ENCODE peak calls at places on chromosomes 3 and 15, in six cellular contexts. Z, H, P, S, F and Q are unnamed samples.

GRCh38 chr3:50573566-50574279 is 4.4 kb downstream of the HEMK1 start:
- DNase-seq in F (no peak), P (no peak), H (no peak), Z (no peak), S (no peak), Q (no peak)

GRCh38 chr3:192571197-192571791 is 156.0 kb downstream of the FGF12 start:
- DNase-seq in S (peak; percentile 36), H (peak; percentile 44), F (no peak), P (peak; percentile 71), Z (no peak), Q (peak; percentile 72)

GRCh38 chr3:162390891-162391290 is 894.3 kb downstream of the OTOL1 start:
- DNase-seq in H (no peak), Z (no peak), F (no peak), S (no peak), P (no peak), Q (no peak)

GRCh38 chr3:170999737-171000242 is 26.7 kb downstream of the SLC2A2 start:
- DNase-seq in S (no peak), H (no peak), P (peak; percentile 64), Z (no peak), F (peak; percentile 52), Q (no peak)

GRCh38 chr15:31453558-31454318 is 127.1 kb downstream of the KLF13 start:
- DNase-seq in Z (no peak), P (no peak), S (no peak), H (no peak), F (no peak), Q (peak; percentile 53)

GRCh38 chr15:23877502-23878412 is 190.7 kb upstream of the NDN start:
- DNase-seq in P (peak; percentile 80), Z (peak; percentile 81), S (peak; percentile 79), H (no peak), F (peak; percentile 50), Q (no peak)

GRCh38 chr3:59334585-59334984 is 284.8 kb upstream of the CFAP20DC start:
- DNase-seq in H (no peak), S (no peak), F (no peak), P (no peak), Z (no peak), Q (no peak)

GRCh38 chr3:48759071-48759470 is 42.0 kb upstream of the IP6K2 start:
- DNase-seq in F (no peak), S (no peak), H (no peak), Z (no peak), P (no peak), Q (no peak)

GRCh38 chr3:98151241-98151640 is 4.0 kb downstream of the OR5H14 start:
- DNase-seq in Z (no peak), P (no peak), S (no peak), H (no peak), F (no peak), Q (no peak)

GRCh38 chr3:12178091-12178820 is 19.5 kb upstream of the TIMP4 start:
- DNase-seq in F (no peak), S (no peak), H (peak; percentile 64), Z (no peak), P (peak; percentile 31), Q (no peak)

GRCh38 chr15:82051664-82052063 is 5.8 kb upstream of the MEX3B start:
- DNase-seq in H (no peak), Z (no peak), S (no peak), F (no peak), P (no peak), Q (no peak)

GRCh38 chr3:3200632-3201212 is 21.2 kb upstream of the CRBN start:
- DNase-seq in S (peak; percentile 30), F (peak; percentile 71), H (no peak), P (peak; percentile 64), Z (peak; percentile 85), Q (no peak)

GRCh38 chr3:149442845-149443544 is 31.5 kb upstream of the TM4SF4 start:
- DNase-seq in Z (no peak), P (no peak), S (no peak), H (no peak), F (no peak), Q (no peak)
- TF ChIP-seq CTCF in Z (no peak), P (no peak), S (no peak), H (no peak), F (no peak), Q (no peak)

DNA sequence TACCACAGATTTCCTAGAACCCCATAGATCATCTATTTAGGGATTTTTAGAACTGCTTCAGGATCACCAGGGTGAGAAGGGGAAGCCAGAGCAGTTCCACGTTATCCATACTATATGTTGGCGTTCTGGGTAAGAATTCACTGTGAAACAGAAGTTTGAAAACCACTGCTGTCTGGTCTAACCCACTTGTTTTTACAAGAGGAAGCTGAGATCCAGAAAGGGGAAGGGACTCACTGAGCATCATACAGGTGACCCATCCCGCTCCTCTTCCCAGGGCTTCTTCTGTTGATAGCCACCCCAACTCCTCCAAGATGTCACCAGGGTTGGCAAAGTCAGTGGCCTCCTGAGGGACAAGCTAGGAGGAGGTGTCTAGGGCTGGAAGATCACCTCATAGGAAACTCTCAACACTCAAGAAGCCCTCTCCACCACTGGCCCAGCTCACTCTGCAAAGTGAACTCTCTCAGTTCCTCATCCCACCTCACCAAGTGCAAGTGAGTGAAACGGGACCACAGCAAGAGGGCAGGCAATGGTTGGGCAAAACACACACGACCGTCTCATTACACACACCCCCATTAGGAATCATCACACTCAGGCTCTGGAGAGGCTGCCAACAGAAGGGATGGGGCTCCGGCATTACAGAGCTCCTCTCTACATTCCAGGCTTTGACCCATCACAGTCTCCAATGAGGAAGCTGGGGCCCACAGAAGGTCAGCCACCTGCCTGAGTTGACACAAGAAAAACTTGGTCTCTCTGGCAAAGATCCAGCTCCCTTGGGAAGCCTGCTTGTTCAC is 1.8 kb downstream of the DAPK2 start:
- DNase-seq in Z (no peak), P (no peak), F (no peak), H (no peak), S (no peak), Q (no peak)
- H3K4me3 ChIP-seq in Z (no peak overlapping the region), P (no peak overlapping the region), F (no peak overlapping the region), H (no peak overlapping the region), S (no peak overlapping the region), Q (no peak overlapping the region)

GRCh38 chr3:71070497-71071465 is 512.7 kb downstream of the FOXP1 start:
- DNase-seq in H (no peak), P (no peak), S (no peak), F (no peak), Z (no peak), Q (no peak)

GRCh38 chr3:71066849-71067261 is 516.7 kb downstream of the FOXP1 start:
- DNase-seq in S (no peak), P (no peak), F (no peak), Z (no peak), H (no peak), Q (no peak)

GRCh38 chr3:71072288-71072687 is 511.2 kb downstream of the FOXP1 start:
- DNase-seq in S (no peak), H (no peak), F (no peak), P (no peak), Z (no peak), Q (no peak)

GRCh38 chr3:71067977-71068376 is 515.6 kb downstream of the FOXP1 start:
- DNase-seq in H (no peak), F (peak; percentile 29), Z (no peak), S (no peak), P (no peak), Q (no peak)

DNA sequence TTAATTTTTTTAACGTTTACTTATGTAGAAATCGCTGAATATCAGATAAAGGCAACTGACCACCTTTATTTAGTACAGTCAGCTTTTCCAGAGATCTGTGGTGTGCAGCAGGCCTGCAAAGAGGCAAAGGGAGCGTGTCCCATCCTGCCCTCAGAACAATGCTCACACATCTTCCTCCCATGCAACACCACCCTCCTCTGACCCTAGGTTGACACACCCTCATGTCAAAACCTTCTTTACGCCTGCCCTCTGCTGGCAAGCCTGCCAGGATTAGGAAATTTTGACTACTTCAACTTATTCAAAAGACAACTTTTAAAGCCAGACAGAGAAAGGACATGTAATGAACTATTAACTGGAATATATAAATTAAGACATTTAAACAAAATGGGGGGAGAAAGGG is 513.7 kb downstream of the FOXP1 start:
- DNase-seq in Z (peak; percentile 33), H (peak; percentile 60), P (peak; percentile 54), S (peak; percentile 68), F (peak; percentile 64), Q (peak; percentile 79)
- TF ChIP-seq CTCF in Z (peak; percentile 57), H (peak; percentile 34), P (peak; percentile 27), S (peak; percentile 80), F (peak; percentile 59), Q (no peak)

DNA sequence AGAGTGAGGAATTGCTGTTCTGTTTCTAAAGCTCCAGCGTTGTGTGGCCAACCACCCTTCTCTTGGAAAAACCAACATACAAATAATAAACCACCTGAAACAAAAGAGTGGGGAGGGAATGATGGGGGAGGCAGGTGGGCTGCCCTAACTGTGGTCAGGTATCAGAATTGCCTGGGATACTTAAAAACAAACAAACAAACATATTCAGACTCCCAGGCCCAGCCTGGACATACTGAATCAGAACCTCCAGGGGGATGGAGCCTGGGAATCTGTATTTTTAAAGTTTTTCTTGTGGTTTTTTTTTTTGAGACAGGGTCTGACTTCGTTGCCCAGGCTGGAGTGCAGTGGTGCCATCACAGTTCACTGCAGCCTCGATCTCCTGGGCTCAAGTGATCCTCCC is 4.4 kb downstream of the SLC6A6 start:
- DNase-seq in F (no peak), S (no peak), P (no peak), H (no peak), Z (no peak), Q (no peak)
- H3K4me3 ChIP-seq in F (no peak overlapping the region), S (no peak overlapping the region), P (no peak overlapping the region), H (no peak overlapping the region), Z (no peak overlapping the region), Q (no peak overlapping the region)

DNA sequence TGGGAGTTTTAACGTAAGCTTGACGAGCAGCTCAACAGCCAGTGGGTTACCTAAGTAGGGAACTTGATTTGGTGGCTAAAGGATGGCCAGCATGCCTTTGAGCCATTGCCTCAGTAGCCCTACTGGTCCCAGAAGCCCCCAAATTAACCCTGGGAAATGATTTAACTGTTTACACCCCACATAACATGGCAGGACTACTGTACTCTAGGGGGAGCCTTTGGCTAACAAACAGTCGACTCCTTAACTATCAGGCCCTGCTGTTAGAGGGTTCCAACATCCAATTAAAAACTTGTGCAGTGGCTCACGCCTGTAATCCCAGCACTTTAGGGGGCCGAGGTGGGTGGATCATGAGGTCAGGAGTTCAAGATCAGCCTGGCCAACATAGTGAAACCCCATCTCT is 9.4 kb upstream of the SMCO1 start:
- DNase-seq in Z (no peak), F (no peak), P (no peak), H (no peak), S (no peak), Q (no peak)
- TF ChIP-seq CTCF in Z (peak; percentile 19), F (peak; percentile 47), P (no peak), H (no peak), S (peak; percentile 33), Q (no peak)

DNA sequence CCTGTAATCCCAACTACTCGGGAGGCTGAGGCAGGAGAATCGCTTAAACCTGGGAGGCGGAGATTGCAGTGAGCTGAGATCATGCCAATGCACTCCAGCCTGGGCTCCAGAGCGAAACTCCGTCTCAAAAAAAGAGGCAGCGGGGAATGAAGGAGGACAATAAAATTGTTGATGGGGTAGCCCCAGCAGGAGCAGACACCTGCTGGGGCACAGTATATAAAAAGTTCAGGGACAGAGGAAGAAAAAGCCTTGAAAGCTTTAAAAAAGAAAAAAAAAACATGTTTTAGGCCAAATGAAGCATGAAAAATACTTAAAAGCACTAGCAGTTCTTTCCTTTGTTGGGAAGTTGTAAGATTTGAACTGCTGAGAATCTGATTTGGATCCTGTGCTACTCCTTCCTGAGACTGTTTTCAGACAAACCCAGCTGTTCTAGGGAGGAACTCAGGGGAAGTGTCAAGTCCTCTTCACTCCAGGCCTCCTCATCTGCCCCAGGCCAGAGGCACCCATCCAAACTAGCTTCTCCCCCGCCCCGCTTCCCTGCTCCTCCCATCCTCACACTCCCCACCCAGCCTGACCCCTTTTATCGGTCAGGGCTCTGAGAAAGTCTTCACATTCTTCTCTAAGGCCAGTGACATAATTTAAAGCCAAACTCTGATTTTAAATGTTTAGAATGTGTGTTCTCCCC is 5.0 kb downstream of the IL17RD start:
- DNase-seq in P (no peak), F (no peak), S (no peak), H (no peak), Z (no peak), Q (no peak)
- H3K4me3 ChIP-seq in P (no peak overlapping the region), F (no peak overlapping the region), S (no peak overlapping the region), H (no peak overlapping the region), Z (no peak overlapping the region), Q (no peak overlapping the region)

GRCh38 chr15:96345560-96346389 is 15.3 kb downstream of the NR2F2 start:
- DNase-seq in Z (peak; percentile 83), H (no peak), S (peak; percentile 77), P (peak; percentile 69), F (peak; percentile 47), Q (peak; percentile 92)
- TF ChIP-seq CTCF in Z (peak; percentile 57), H (peak; percentile 36), S (peak; percentile 75), P (peak; percentile 70), F (peak; percentile 48), Q (no peak)